ENCODE peak calls at places on chromosomes 16 and 17, in five cellular contexts. One of them, this sample, is unnamed.

GRCh38 chr16:87169509-87169985 is 147.6 kb downstream of the C16orf95 start:
- DNase-seq in HS-27A: no peak
- DNase-seq in activated T-cell treated with anti-CD3 and anti-CD28 coated beads for 1 hour: no peak
- DNase-seq in glomerular endothelial cell: no peak
- DNase-seq in COR-L47: no peak
- DNase-seq in this sample: no peak

GRCh38 chr16:79077391-79077790 is 523.1 kb downstream of the MAF start:
- DNase-seq in HS-27A: no peak
- DNase-seq in activated T-cell treated with anti-CD3 and anti-CD28 coated beads for 1 hour: no peak
- DNase-seq in glomerular endothelial cell: no peak
- DNase-seq in COR-L47: no peak
- DNase-seq in this sample: no peak

GRCh38 chr17:2241823-2242222 is 61.8 kb downstream of the SMG6 start:
- DNase-seq in HS-27A: no peak
- DNase-seq in activated T-cell treated with anti-CD3 and anti-CD28 coated beads for 1 hour: no peak
- DNase-seq in glomerular endothelial cell: no peak
- DNase-seq in COR-L47: no peak
- DNase-seq in this sample: no peak

GRCh38 chr17:64133546-64134215 is 3.7 kb upstream of the ERN1 start:
- DNase-seq in HS-27A: no peak
- DNase-seq in activated T-cell treated with anti-CD3 and anti-CD28 coated beads for 1 hour: no peak
- DNase-seq in glomerular endothelial cell: no peak
- DNase-seq in COR-L47: peak; percentile 76
- DNase-seq in this sample: no peak

GRCh38 chr17:76805319-76805718 is 62.9 kb upstream of the MGAT5B start:
- DNase-seq in HS-27A: no peak
- DNase-seq in activated T-cell treated with anti-CD3 and anti-CD28 coated beads for 1 hour: no peak
- DNase-seq in glomerular endothelial cell: no peak
- DNase-seq in COR-L47: no peak
- DNase-seq in this sample: no peak

GRCh38 chr17:72518810-72519597 is 398.2 kb downstream of the SOX9 start:
- DNase-seq in HS-27A: no peak
- DNase-seq in activated T-cell treated with anti-CD3 and anti-CD28 coated beads for 1 hour: no peak
- DNase-seq in glomerular endothelial cell: no peak
- DNase-seq in COR-L47: peak; percentile 86
- DNase-seq in this sample: no peak

GRCh38 chr16:2027024-2028010 is 615 bp downstream of the NHERF2 start:
- DNase-seq in HS-27A: no peak
- DNase-seq in activated T-cell treated with anti-CD3 and anti-CD28 coated beads for 1 hour: no peak
- DNase-seq in glomerular endothelial cell: no peak
- DNase-seq in COR-L47: no peak
- DNase-seq in this sample: no peak

GRCh38 chr17:70609566-70609965 is 440.2 kb downstream of the KCNJ2 start:
- DNase-seq in HS-27A: no peak
- DNase-seq in activated T-cell treated with anti-CD3 and anti-CD28 coated beads for 1 hour: no peak
- DNase-seq in glomerular endothelial cell: no peak
- DNase-seq in COR-L47: no peak
- DNase-seq in this sample: no peak

GRCh38 chr17:44038604-44039007 is 23.8 kb upstream of the TMEM101 start:
- DNase-seq in HS-27A: no peak
- DNase-seq in activated T-cell treated with anti-CD3 and anti-CD28 coated beads for 1 hour: no peak
- DNase-seq in glomerular endothelial cell: no peak
- DNase-seq in COR-L47: no peak
- DNase-seq in this sample: no peak

GRCh38 chr17:38915639-38915995 is 9.8 kb upstream of the LASP1NB start:
- DNase-seq in HS-27A: no peak
- DNase-seq in activated T-cell treated with anti-CD3 and anti-CD28 coated beads for 1 hour: no peak
- DNase-seq in glomerular endothelial cell: no peak
- DNase-seq in COR-L47: no peak
- DNase-seq in this sample: no peak

GRCh38 chr17:49214665-49215360 is 4.3 kb downstream of the ABI3 start:
- DNase-seq in HS-27A: no peak
- DNase-seq in activated T-cell treated with anti-CD3 and anti-CD28 coated beads for 1 hour: no peak
- DNase-seq in glomerular endothelial cell: no peak
- DNase-seq in COR-L47: no peak
- DNase-seq in this sample: no peak

GRCh38 chr16:86087561-86088230 is 188.7 kb downstream of the IRF8 start:
- DNase-seq in HS-27A: no peak
- DNase-seq in activated T-cell treated with anti-CD3 and anti-CD28 coated beads for 1 hour: no peak
- DNase-seq in glomerular endothelial cell: no peak
- DNase-seq in COR-L47: no peak
- DNase-seq in this sample: no peak

GRCh38 chr16:21703589-21704174 is 39.9 kb downstream of the OTOA start:
- DNase-seq in HS-27A: no peak
- DNase-seq in activated T-cell treated with anti-CD3 and anti-CD28 coated beads for 1 hour: no peak
- DNase-seq in glomerular endothelial cell: no peak
- DNase-seq in COR-L47: no peak
- DNase-seq in this sample: no peak

GRCh38 chr17:10932938-10933337 is 95.1 kb upstream of the PIRT start:
- DNase-seq in HS-27A: no peak
- DNase-seq in activated T-cell treated with anti-CD3 and anti-CD28 coated beads for 1 hour: no peak
- DNase-seq in glomerular endothelial cell: no peak
- DNase-seq in COR-L47: no peak
- DNase-seq in this sample: no peak

GRCh38 chr16:67198238-67198734 is 645 bp upstream of the ELMO3 start:
- DNase-seq in HS-27A: no peak
- DNase-seq in activated T-cell treated with anti-CD3 and anti-CD28 coated beads for 1 hour: no peak
- DNase-seq in glomerular endothelial cell: no peak
- DNase-seq in COR-L47: no peak
- DNase-seq in this sample: no peak

GRCh38 chr17:77864234-77865108 is 94.0 kb upstream of the TNRC6C start:
- DNase-seq in HS-27A: no peak
- DNase-seq in activated T-cell treated with anti-CD3 and anti-CD28 coated beads for 1 hour: no peak
- DNase-seq in glomerular endothelial cell: no peak
- DNase-seq in COR-L47: no peak
- DNase-seq in this sample: no peak

GRCh38 chr16:10502766-10503165 is 77.6 kb downstream of the EMP2 start:
- DNase-seq in HS-27A: no peak
- DNase-seq in activated T-cell treated with anti-CD3 and anti-CD28 coated beads for 1 hour: no peak
- DNase-seq in glomerular endothelial cell: no peak
- DNase-seq in COR-L47: no peak
- DNase-seq in this sample: no peak

GRCh38 chr17:74132354-74132753 is 71.1 kb upstream of the RPL38 start:
- DNase-seq in HS-27A: no peak
- DNase-seq in activated T-cell treated with anti-CD3 and anti-CD28 coated beads for 1 hour: no peak
- DNase-seq in glomerular endothelial cell: no peak
- DNase-seq in COR-L47: no peak
- DNase-seq in this sample: no peak

GRCh38 chr16:81618661-81619060 is 160.4 kb upstream of the PLCG2 start:
- DNase-seq in HS-27A: no peak
- DNase-seq in activated T-cell treated with anti-CD3 and anti-CD28 coated beads for 1 hour: no peak
- DNase-seq in glomerular endothelial cell: no peak
- DNase-seq in COR-L47: peak; percentile 80
- DNase-seq in this sample: no peak

GRCh38 chr16:26981266-26981938 is 85.3 kb upstream of the C16orf82 start:
- DNase-seq in HS-27A: no peak
- DNase-seq in activated T-cell treated with anti-CD3 and anti-CD28 coated beads for 1 hour: no peak
- DNase-seq in glomerular endothelial cell: no peak
- DNase-seq in COR-L47: no peak
- DNase-seq in this sample: no peak

GRCh38 chr17:52124993-52125392 is 33.5 kb downstream of the CA10 start:
- DNase-seq in HS-27A: no peak
- DNase-seq in activated T-cell treated with anti-CD3 and anti-CD28 coated beads for 1 hour: no peak
- DNase-seq in glomerular endothelial cell: no peak
- DNase-seq in COR-L47: no peak
- DNase-seq in this sample: no peak

GRCh38 chr17:600576-601301 is 113.9 kb downstream of the VPS53 start:
- DNase-seq in HS-27A: no peak
- DNase-seq in activated T-cell treated with anti-CD3 and anti-CD28 coated beads for 1 hour: no peak
- DNase-seq in glomerular endothelial cell: no peak
- DNase-seq in COR-L47: no peak
- DNase-seq in this sample: no peak

GRCh38 chr17:35002876-35003551 is 22.7 kb downstream of the LIG3 start:
- DNase-seq in HS-27A: no peak
- DNase-seq in activated T-cell treated with anti-CD3 and anti-CD28 coated beads for 1 hour: no peak
- DNase-seq in glomerular endothelial cell: no peak
- DNase-seq in COR-L47: no peak
- DNase-seq in this sample: no peak

This sample was measured in T1000.